ENCODE peak calls at places on chromosomes 5 and 9, in seven cellular contexts. R is endothelial cell; C is ascending aorta; Q is OCI-LY7; B is activated CD8-positive, alpha-beta T cell treated with anti-CD3 and anti-CD28 coated beads for 36 hours; N is Panc1; D is SK-N-SH. F is an unnamed sample.

GRCh38 chr9:130137870-130138653 is 34.1 kb upstream of the NCS1 start:
- DNase-seq in R (no peak), C (no peak), Q (no peak), B (no peak), N (no peak), D (no peak), F (peak)

GRCh38 chr5:176609724-176610429 is at the start of gene GPRIN1:
- DNase-seq in R (peak), C (no peak), Q (peak), B (peak), N (no peak), D (peak), F (no peak)

GRCh38 chr5:90590-91547 is 1.1 kb upstream of the PLEKHG4B start:
- DNase-seq in R (no peak), C (no peak), Q (no peak), B (no peak), N (no peak), D (no peak), F (no peak)

GRCh38 chr5:10503997-10504761 is 59.7 kb upstream of the ANKRD33B start:
- DNase-seq in R (no peak), C (no peak), Q (no peak), B (no peak), N (no peak), D (peak), F (no peak)

GRCh38 chr5:150133581-150134197 is 22.0 kb downstream of the PDGFRB start:
- DNase-seq in R (no peak), C (no peak), Q (no peak), B (no peak), N (no peak), D (no peak), F (no peak)

GRCh38 chr5:150278916-150279315 is 10.7 kb downstream of the CAMK2A start:
- DNase-seq in R (no peak), C (no peak), Q (no peak), B (no peak), N (no peak), D (no peak), F (no peak)

GRCh38 chr9:72205513-72205912 is 56.3 kb downstream of the GDA start:
- DNase-seq in R (no peak), C (no peak), Q (no peak), B (no peak), N (no peak), D (no peak), F (no peak)

GRCh38 chr9:88322906-88323566 is 65.2 kb upstream of the SPIN1 start:
- DNase-seq in R (no peak), C (no peak), Q (peak), B (peak), N (no peak), D (no peak), F (no peak)

GRCh38 chr9:108056083-108056804 is 566.7 kb upstream of the KLF4 start:
- DNase-seq in R (no peak), C (no peak), Q (no peak), B (no peak), N (no peak), D (no peak), F (no peak)

GRCh38 chr5:2783223-2783622 is 31.7 kb upstream of the IRX2 start:
- DNase-seq in R (no peak), C (no peak), Q (no peak), B (no peak), N (no peak), D (no peak), F (no peak)
- TF ChIP-seq CTCF in R (no peak), C (no peak), Q (peak), B (no peak), N (peak), D (peak), F (no peak)

DNA sequence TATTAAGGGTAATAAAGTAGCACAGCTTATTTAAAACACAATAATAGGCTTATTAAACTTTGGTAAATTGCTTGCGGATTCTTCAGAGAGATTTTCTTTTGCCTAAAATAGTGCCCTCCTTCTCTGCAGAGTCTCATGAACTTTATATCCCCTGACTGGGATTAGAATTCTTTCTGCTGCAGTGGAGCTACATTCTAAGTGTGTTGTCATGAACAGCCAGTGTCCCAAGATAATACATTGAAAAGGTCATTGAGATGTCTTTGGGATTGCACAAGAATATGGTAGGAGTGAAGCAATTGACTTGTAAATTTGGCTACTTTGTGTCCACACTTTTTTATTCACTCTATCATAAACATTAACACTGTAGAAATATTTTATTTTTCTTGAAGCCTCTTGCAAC is 604.5 kb downstream of the GABRG2 start:
- DNase-seq in R (no peak), C (no peak), Q (no peak), B (no peak), N (no peak), D (no peak), F (no peak)
- TF ChIP-seq CTCF in R (no peak), C (no peak), Q (no peak), B (no peak), N (no peak), D (no peak), F (no peak)

GRCh38 chr5:142654578-142655042 is 31.3 kb downstream of the FGF1 start:
- DNase-seq in R (no peak), C (peak), Q (no peak), B (no peak), N (no peak), D (no peak), F (no peak)
- TF ChIP-seq CTCF in R (peak), C (no peak), Q (no peak), B (no peak), N (no peak), D (peak), F (no peak)

GRCh38 chr9:124766815-124767554 is 4.1 kb downstream of the NR6A1 start:
- DNase-seq in R (no peak), C (no peak), Q (peak), B (no peak), N (no peak), D (no peak), F (no peak)

GRCh38 chr9:124762633-124763032 is 8.5 kb downstream of the NR6A1 start:
- DNase-seq in R (no peak), C (no peak), Q (no peak), B (no peak), N (no peak), D (no peak), F (no peak)

GRCh38 chr9:124766326-124766725 is 4.8 kb downstream of the NR6A1 start:
- DNase-seq in R (no peak), C (no peak), Q (no peak), B (no peak), N (no peak), D (no peak), F (no peak)

GRCh38 chr9:124765439-124765835 is 5.7 kb downstream of the NR6A1 start:
- DNase-seq in R (no peak), C (no peak), Q (no peak), B (no peak), N (no peak), D (no peak), F (no peak)

GRCh38 chr9:124764774-124765438 is 6.2 kb downstream of the NR6A1 start:
- DNase-seq in R (no peak), C (no peak), Q (peak), B (no peak), N (no peak), D (no peak), F (no peak)
- TF ChIP-seq CTCF in R (no peak), C (no peak), Q (peak), B (no peak), N (peak), D (peak), F (peak)